ENCODE peak calls at places on chromosomes 7 and 10, in four cellular contexts. C, B, U and V are unnamed samples.

GRCh38 chr10:6811153-6811552 is 231.1 kb upstream of the PRKCQ start:
- DNase-seq in C (no peak), U (no peak), B (no peak), V (peak)

GRCh38 chr10:104059364-104059763 is 26.3 kb downstream of the COL17A1 start:
- DNase-seq in C (no peak), U (no peak), B (no peak), V (no peak)

GRCh38 chr7:75639071-75639892 is 99.5 kb downstream of the HIP1 start:
- DNase-seq in C (no peak), U (peak), B (no peak), V (no peak)

GRCh38 chr10:116254422-116255152 is 18.4 kb downstream of the GFRA1 start:
- DNase-seq in U (no peak), B (no peak), C (no peak), V (no peak)

GRCh38 chr7:28378574-28379149 is 33.7 kb upstream of the CREB5 start:
- DNase-seq in U (no peak), C (no peak), B (no peak), V (no peak)

GRCh38 chr10:13056461-13057077 is 43.4 kb upstream of the OPTN start:
- DNase-seq in U (no peak), B (peak), C (no peak), V (no peak)

GRCh38 chr10:95273393-95274312 is 17.1 kb downstream of the PDLIM1 start:
- DNase-seq in C (no peak), U (no peak), B (no peak), V (peak)

GRCh38 chr7:117728858-117729257 is 144.4 kb downstream of the CTTNBP2 start:
- DNase-seq in C (no peak), U (peak), B (peak), V (no peak)

GRCh38 chr7:35908305-35909223 is 107.7 kb downstream of the SEPTIN7 start:
- DNase-seq in C (no peak), U (no peak), B (no peak), V (no peak)

GRCh38 chr10:75845538-75845937 is 414.1 kb downstream of the LRMDA start:
- DNase-seq in B (no peak), U (no peak), C (no peak), V (no peak)

GRCh38 chr10:113058175-113058961 is 108.3 kb downstream of the TCF7L2 start:
- DNase-seq in B (no peak), C (no peak), U (peak), V (peak)

GRCh38 chr7:23470290-23471089 is at the start of gene IGF2BP3:
- DNase-seq in C (no peak), U (peak), B (peak), V (peak)

GRCh38 chr7:134601459-134601858 is 45.2 kb upstream of the BPGM start:
- DNase-seq in C (no peak), U (no peak), B (no peak), V (no peak)

GRCh38 chr7:45435846-45436245 is 138.3 kb upstream of the ADCY1 start:
- DNase-seq in U (no peak), B (no peak), C (no peak), V (peak)

GRCh38 chr7:103656221-103656620 is 210.2 kb upstream of the SLC26A5 start:
- DNase-seq in C (no peak), B (no peak), U (no peak), V (no peak)

GRCh38 chr10:51031995-51032394 is 42.3 kb upstream of the PRKG1 start:
- DNase-seq in C (no peak), B (no peak), U (no peak), V (no peak)

GRCh38 chr7:108004220-108005142 is 1.5 kb upstream of the LAMB1 start:
- DNase-seq in C (no peak), B (no peak), U (no peak), V (peak)

GRCh38 chr7:70334883-70335282 is 736.6 kb downstream of the AUTS2 start:
- DNase-seq in C (no peak), U (no peak), B (no peak), V (no peak)

GRCh38 chr10:85623342-85623741 is 743.3 kb downstream of the GRID1 start:
- DNase-seq in C (no peak), U (no peak), B (no peak), V (no peak)

GRCh38 chr7:94449151-94449725 is 54.5 kb downstream of the COL1A2 start:
- DNase-seq in C (no peak), U (peak), B (peak), V (no peak)

GRCh38 chr7:117118579-117119180 is 165.4 kb downstream of the ST7 start:
- DNase-seq in C (no peak), U (no peak), B (no peak), V (no peak)

GRCh38 chr10:50846753-50847152 is 38.7 kb downstream of the A1CF start:
- DNase-seq in B (no peak), U (no peak), C (no peak), V (peak)

GRCh38 chr7:117982071-117983055 is 109.1 kb upstream of the CTTNBP2 start:
- DNase-seq in U (no peak), B (peak), C (no peak), V (no peak)

GRCh38 chr10:115355162-115355760 is 262.1 kb downstream of the ATRNL1 start:
- DNase-seq in B (peak), C (no peak), U (peak), V (peak)

GRCh38 chr10:11263039-11263345 is 245.3 kb downstream of the CELF2 start:
- DNase-seq in C (no peak), B (no peak), U (no peak), V (no peak)

GRCh38 chr7:57256637-57257375 is 124.6 kb upstream of the ZNF479 start:
- DNase-seq in B (no peak), U (no peak), C (no peak), V (no peak)

GRCh38 chr10:131911451-131911850 is 10.6 kb downstream of the PPP2R2D start:
- DNase-seq in C (no peak), U (no peak), B (no peak), V (no peak)